ENCODE peak calls at places on chromosomes 6 and 20, in nine cellular contexts. O is C1 segment of cervical spinal cord; X is BJ; D is stimulated activated CD4-positive, alpha-beta T cell treated with anti-CD3 and anti-CD28 coated beads, Interleukin-12 subunit alpha, Interleukin-12 subunit beta, amount 100 ng/mL, for 4 hours; R is DMS79 treated with DMSO at 0.1 percent for 48 hours; A is nephron progenitor cell; K is CD8-positive, alpha-beta memory T cell; T is SHP77; H is psoas muscle. P is an unnamed sample.

GRCh38 chr6:169960891-169961611 is 209.6 kb downstream of the ERMARD start:
- DNase-seq in O (no peak), X (no peak), D (no peak), R (peak), A (no peak), K (no peak), T (peak), H (no peak), P (no peak)

GRCh38 chr6:168888786-168889345 is 364.8 kb downstream of the THBS2 start:
- DNase-seq in O (no peak), X (no peak), D (no peak), R (no peak), A (no peak), K (no peak), T (no peak), H (no peak), P (no peak)

GRCh38 chr6:132900849-132901248 is 86.5 kb downstream of the RPS12 start:
- DNase-seq in O (no peak), X (no peak), D (no peak), R (no peak), A (no peak), K (no peak), T (no peak), H (no peak), P (no peak)

GRCh38 chr20:35093245-35093884 is 758 bp upstream of the TRPC4AP start:
- DNase-seq in O (no peak), X (no peak), D (peak), R (peak), A (no peak), K (no peak), T (no peak), H (no peak), P (peak)

GRCh38 chr6:150435832-150436231 is 67.0 kb downstream of the IYD start:
- DNase-seq in O (no peak), X (no peak), D (no peak), R (no peak), A (no peak), K (no peak), T (no peak), H (no peak), P (no peak)

GRCh38 chr6:111722220-111722731 is 116.6 kb upstream of the TRAF3IP2 start:
- DNase-seq in O (no peak), X (peak), D (no peak), R (no peak), A (no peak), K (no peak), T (no peak), H (no peak), P (no peak)

GRCh38 chr6:37882724-37883413 is 63.3 kb downstream of the ZFAND3 start:
- DNase-seq in O (no peak), X (peak), D (no peak), R (no peak), A (no peak), K (no peak), T (no peak), H (no peak), P (no peak)

GRCh38 chr6:70145178-70145577 is 157.7 kb downstream of the COL9A1 start:
- DNase-seq in O (no peak), X (no peak), D (no peak), R (no peak), A (no peak), K (no peak), T (no peak), H (no peak), P (no peak)

GRCh38 chr20:43991982-43992381 is 77.3 kb downstream of the TOX2 start:
- DNase-seq in O (no peak), X (no peak), D (no peak), R (no peak), A (no peak), K (no peak), T (no peak), H (no peak), P (no peak)

GRCh38 chr20:41224281-41224680 is 86.9 kb downstream of the PLCG1 start:
- DNase-seq in O (no peak), X (no peak), D (no peak), R (no peak), A (no peak), K (no peak), T (no peak), H (no peak), P (no peak)

GRCh38 chr6:56866917-56867522 is 87.9 kb upstream of the BEND6 start:
- DNase-seq in O (no peak), X (no peak), D (no peak), R (no peak), A (no peak), K (no peak), T (no peak), H (no peak), P (no peak)

GRCh38 chr20:51811040-51811351 is 8.7 kb upstream of the SALL4 start:
- DNase-seq in O (no peak), X (no peak), D (no peak), R (no peak), A (no peak), K (no peak), T (no peak), H (no peak), P (no peak)